ENCODE peak calls at places on chromosomes 13 and 19, in ten cellular contexts. F is suprapubic skin; O is nephron progenitor cell; X is COLO829; A is left cardiac atrium; T is cardiac fibroblast; D is fibroblast of pulmonary artery; L is GM23338; B is LHCN-M2; V is effector CD4-positive, alpha-beta T cell. J is an unnamed sample.

GRCh38 chr13:53250272-53250875 is 221.8 kb downstream of the OLFM4 start:
- DNase-seq in F (no peak), O (peak; percentile 42), X (peak; percentile 45), A (no peak), T (peak; percentile 84), D (peak; percentile 83), L (peak; percentile 92), B (peak; percentile 64), V (no peak), J (no peak)

GRCh38 chr19:13974073-13974472 is 21.8 kb downstream of the DCAF15 start:
- DNase-seq in F (no peak), O (peak; percentile 68), X (peak; percentile 15), A (no peak), T (no peak), D (peak; percentile 23), L (peak; percentile 98), B (no peak), V (no peak), J (peak; percentile 76)

GRCh38 chr13:23695711-23696512 is 125.7 kb downstream of the TNFRSF19 start:
- DNase-seq in F (no peak), O (no peak), X (no peak), A (peak; percentile 73), T (no peak), D (no peak), L (peak; percentile 67), B (no peak), V (peak; percentile 39), J (peak; percentile 65)

GRCh38 chr13:46934749-46935148 is 37.9 kb upstream of the HTR2A start:
- DNase-seq in F (no peak), O (no peak), X (no peak), A (no peak), T (no peak), D (no peak), L (no peak), B (no peak), V (no peak), J (no peak)

GRCh38 chr13:54574791-54575190 is 1546.2 kb downstream of the OLFM4 start:
- DNase-seq in F (no peak), O (no peak), X (no peak), A (no peak), T (no peak), D (no peak), L (no peak), B (no peak), V (no peak), J (no peak)

GRCh38 chr19:33100894-33101644 is 20.1 kb downstream of the GPATCH1 start:
- DNase-seq in F (no peak), O (no peak), X (no peak), A (no peak), T (no peak), D (no peak), L (no peak), B (no peak), V (no peak), J (no peak)

GRCh38 chr13:100154835-100155463 is 66.1 kb downstream of the PCCA start:
- DNase-seq in F (no peak), O (no peak), X (no peak), A (no peak), T (no peak), D (no peak), L (peak; percentile 41), B (no peak), V (no peak), J (no peak)

GRCh38 chr19:588093-588742 is 1.5 kb upstream of the HCN2 start:
- DNase-seq in F (no peak), O (peak; percentile 72), X (peak; percentile 84), A (peak; percentile 82), T (peak; percentile 70), D (peak; percentile 74), L (peak; percentile 92), B (peak; percentile 77), V (peak; percentile 44), J (peak; percentile 88)

GRCh38 chr19:41000310-41000737 is 9.2 kb downstream of the CYP2B6 start:
- DNase-seq in F (no peak), O (no peak), X (no peak), A (no peak), T (peak; percentile 11), D (peak; percentile 4), L (no peak), B (no peak), V (no peak), J (no peak)

GRCh38 chr19:49573009-49573408 is 7.3 kb downstream of the NOSIP start:
- DNase-seq in F (no peak), O (no peak), X (no peak), A (no peak), T (no peak), D (no peak), L (no peak), B (no peak), V (no peak), J (no peak)

GRCh38 chr19:56141416-56141992 is 417 bp downstream of the ZNF444 start:
- DNase-seq in F (no peak), O (no peak), X (no peak), A (no peak), T (peak; percentile 9), D (no peak), L (peak; percentile 55), B (no peak), V (peak; percentile 19), J (no peak)

GRCh38 chr13:30388401-30389283 is 33.7 kb upstream of the UBE2L5 start:
- DNase-seq in F (no peak), O (no peak), X (no peak), A (peak; percentile 38), T (no peak), D (peak; percentile 21), L (peak; percentile 43), B (no peak), V (no peak), J (no peak)

GRCh38 chr13:44919103-44919804 is 70.0 kb downstream of the NUFIP1 start:
- DNase-seq in F (no peak), O (no peak), X (no peak), A (no peak), T (no peak), D (no peak), L (no peak), B (no peak), V (no peak), J (no peak)

GRCh38 chr13:44188257-44188656 is 185.4 kb upstream of the SERP2 start:
- DNase-seq in F (no peak), O (no peak), X (peak; percentile 48), A (no peak), T (peak; percentile 72), D (peak; percentile 63), L (no peak), B (peak; percentile 59), V (no peak), J (no peak)

GRCh38 chr13:105735269-105735668 is 800.2 kb downstream of the EFNB2 start:
- DNase-seq in F (no peak), O (no peak), X (no peak), A (no peak), T (no peak), D (no peak), L (no peak), B (peak; percentile 5), V (no peak), J (no peak)

GRCh38 chr19:14639536-14640277 is 34.9 kb downstream of the ADGRE3 start:
- DNase-seq in F (no peak), O (no peak), X (no peak), A (no peak), T (no peak), D (no peak), L (no peak), B (no peak), V (no peak), J (no peak)

GRCh38 chr19:16375157-16375935 is 50.7 kb downstream of the KLF2 start:
- DNase-seq in F (no peak), O (no peak), X (no peak), A (no peak), T (no peak), D (no peak), L (no peak), B (no peak), V (no peak), J (no peak)

GRCh38 chr13:42361701-42362100 is 89.7 kb downstream of the AKAP11 start:
- DNase-seq in F (no peak), O (no peak), X (no peak), A (no peak), T (no peak), D (no peak), L (no peak), B (peak; percentile 71), V (no peak), J (no peak)

GRCh38 chr13:96346846-96347367 is 257.0 kb downstream of the HS6ST3 start:
- DNase-seq in F (no peak), O (no peak), X (no peak), A (no peak), T (no peak), D (no peak), L (no peak), B (no peak), V (no peak), J (no peak)

GRCh38 chr13:77544365-77544764 is 8.9 kb downstream of the SCEL start:
- DNase-seq in F (no peak), O (no peak), X (no peak), A (peak; percentile 75), T (peak; percentile 20), D (peak; percentile 78), L (no peak), B (no peak), V (no peak), J (no peak)

GRCh38 chr19:14369399-14370168 is 11.7 kb upstream of the ADGRE5 start:
- DNase-seq in F (no peak), O (no peak), X (no peak), A (peak; percentile 69), T (peak; percentile 30), D (peak; percentile 56), L (no peak), B (no peak), V (peak; percentile 87), J (no peak)

GRCh38 chr13:114007566-114007965 is 33.7 kb upstream of the C13orf46 start:
- DNase-seq in F (peak; percentile 72), O (no peak), X (no peak), A (peak; percentile 14), T (no peak), D (no peak), L (no peak), B (no peak), V (no peak), J (no peak)

GRCh38 chr19:38736036-38736412 is 8.2 kb downstream of the CAPN12 start:
- DNase-seq in F (no peak), O (peak; percentile 58), X (no peak), A (peak; percentile 59), T (no peak), D (no peak), L (peak; percentile 58), B (no peak), V (peak; percentile 54), J (peak; percentile 61)